ENCODE peak calls at places on chromosomes 1 and 21, in ten cellular contexts. One of them, this sample, is unnamed.

GRCh38 chr1:62676606-62677356 is 11.4 kb downstream of the DOCK7 start:
- DNase-seq in epithelial cell of prostate: no peak
- DNase-seq in keratinocyte: no peak
- DNase-seq in activated CD4-positive, alpha-beta T cell treated with anti-CD3 and anti-CD28 coated beads, Interleukin-2, amount 10 ng/mL, durations not matched to agents 7 days and 5 days: no peak
- DNase-seq in anterior cingulate cortex: no peak
- DNase-seq in NCI-H1092: no peak
- DNase-seq in NB4: no peak
- DNase-seq in C1 segment of cervical spinal cord: no peak
- DNase-seq in NCI-H2081: no peak
- DNase-seq in A172: peak; percentile 5
- DNase-seq in this sample: no peak

GRCh38 chr1:67552336-67552759 is 122.1 kb upstream of the SERBP1 start:
- DNase-seq in epithelial cell of prostate: no peak
- DNase-seq in keratinocyte: no peak
- DNase-seq in activated CD4-positive, alpha-beta T cell treated with anti-CD3 and anti-CD28 coated beads, Interleukin-2, amount 10 ng/mL, durations not matched to agents 7 days and 5 days: no peak
- DNase-seq in anterior cingulate cortex: no peak
- DNase-seq in NCI-H1092: no peak
- DNase-seq in NB4: no peak
- DNase-seq in C1 segment of cervical spinal cord: no peak
- DNase-seq in NCI-H2081: no peak
- DNase-seq in A172: no peak
- DNase-seq in this sample: no peak

GRCh38 chr1:106879538-106879937 is 176.9 kb upstream of the PRMT6 start:
- DNase-seq in epithelial cell of prostate: peak; percentile 2
- DNase-seq in keratinocyte: no peak
- DNase-seq in activated CD4-positive, alpha-beta T cell treated with anti-CD3 and anti-CD28 coated beads, Interleukin-2, amount 10 ng/mL, durations not matched to agents 7 days and 5 days: no peak
- DNase-seq in anterior cingulate cortex: no peak
- DNase-seq in NCI-H1092: peak; percentile 18
- DNase-seq in NB4: no peak
- DNase-seq in C1 segment of cervical spinal cord: no peak
- DNase-seq in NCI-H2081: no peak
- DNase-seq in A172: no peak
- DNase-seq in this sample: no peak

GRCh38 chr1:27144920-27145661 is 9.8 kb downstream of the SLC9A1 start:
- DNase-seq in epithelial cell of prostate: no peak
- DNase-seq in keratinocyte: no peak
- DNase-seq in activated CD4-positive, alpha-beta T cell treated with anti-CD3 and anti-CD28 coated beads, Interleukin-2, amount 10 ng/mL, durations not matched to agents 7 days and 5 days: no peak
- DNase-seq in anterior cingulate cortex: no peak
- DNase-seq in NCI-H1092: no peak
- DNase-seq in NB4: peak; percentile 66
- DNase-seq in C1 segment of cervical spinal cord: no peak
- DNase-seq in NCI-H2081: no peak
- DNase-seq in A172: no peak
- DNase-seq in this sample: no peak

GRCh38 chr1:109274533-109275476 is 8.1 kb downstream of the PSRC1 start:
- DNase-seq in epithelial cell of prostate: peak; percentile 93
- DNase-seq in keratinocyte: peak; percentile 69
- DNase-seq in activated CD4-positive, alpha-beta T cell treated with anti-CD3 and anti-CD28 coated beads, Interleukin-2, amount 10 ng/mL, durations not matched to agents 7 days and 5 days: no peak
- DNase-seq in anterior cingulate cortex: no peak
- DNase-seq in NCI-H1092: peak; percentile 23
- DNase-seq in NB4: no peak
- DNase-seq in C1 segment of cervical spinal cord: no peak
- DNase-seq in NCI-H2081: peak; percentile 50
- DNase-seq in A172: peak; percentile 87
- DNase-seq in this sample: no peak

GRCh38 chr1:111595807-111596206 is 23.8 kb upstream of the RAP1A start:
- DNase-seq in epithelial cell of prostate: no peak
- DNase-seq in keratinocyte: no peak
- DNase-seq in activated CD4-positive, alpha-beta T cell treated with anti-CD3 and anti-CD28 coated beads, Interleukin-2, amount 10 ng/mL, durations not matched to agents 7 days and 5 days: no peak
- DNase-seq in anterior cingulate cortex: no peak
- DNase-seq in NCI-H1092: no peak
- DNase-seq in NB4: no peak
- DNase-seq in C1 segment of cervical spinal cord: no peak
- DNase-seq in NCI-H2081: no peak
- DNase-seq in A172: no peak
- DNase-seq in this sample: no peak

GRCh38 chr21:37751268-37751975 is 164.8 kb downstream of the KCNJ6 start:
- DNase-seq in epithelial cell of prostate: no peak
- DNase-seq in keratinocyte: no peak
- DNase-seq in activated CD4-positive, alpha-beta T cell treated with anti-CD3 and anti-CD28 coated beads, Interleukin-2, amount 10 ng/mL, durations not matched to agents 7 days and 5 days: no peak
- DNase-seq in anterior cingulate cortex: no peak
- DNase-seq in NCI-H1092: no peak
- DNase-seq in NB4: no peak
- DNase-seq in C1 segment of cervical spinal cord: no peak
- DNase-seq in NCI-H2081: no peak
- DNase-seq in A172: no peak
- DNase-seq in this sample: no peak

GRCh38 chr1:178291166-178291565 is 197.3 kb downstream of the RASAL2 start:
- DNase-seq in epithelial cell of prostate: no peak
- DNase-seq in keratinocyte: no peak
- DNase-seq in activated CD4-positive, alpha-beta T cell treated with anti-CD3 and anti-CD28 coated beads, Interleukin-2, amount 10 ng/mL, durations not matched to agents 7 days and 5 days: no peak
- DNase-seq in anterior cingulate cortex: no peak
- DNase-seq in NCI-H1092: no peak
- DNase-seq in NB4: no peak
- DNase-seq in C1 segment of cervical spinal cord: no peak
- DNase-seq in NCI-H2081: no peak
- DNase-seq in A172: no peak
- DNase-seq in this sample: no peak

GRCh38 chr1:182446033-182446669 is 3.8 kb upstream of the RGSL1 start:
- DNase-seq in epithelial cell of prostate: no peak
- DNase-seq in keratinocyte: no peak
- DNase-seq in activated CD4-positive, alpha-beta T cell treated with anti-CD3 and anti-CD28 coated beads, Interleukin-2, amount 10 ng/mL, durations not matched to agents 7 days and 5 days: peak; percentile 43
- DNase-seq in anterior cingulate cortex: no peak
- DNase-seq in NCI-H1092: peak; percentile 50
- DNase-seq in NB4: peak; percentile 74
- DNase-seq in C1 segment of cervical spinal cord: no peak
- DNase-seq in NCI-H2081: peak; percentile 62
- DNase-seq in A172: peak; percentile 59
- DNase-seq in this sample: no peak

GRCh38 chr1:59057211-59057694 is 239.6 kb upstream of the FGGY start:
- DNase-seq in epithelial cell of prostate: peak; percentile 45
- DNase-seq in keratinocyte: no peak
- DNase-seq in activated CD4-positive, alpha-beta T cell treated with anti-CD3 and anti-CD28 coated beads, Interleukin-2, amount 10 ng/mL, durations not matched to agents 7 days and 5 days: no peak
- DNase-seq in anterior cingulate cortex: no peak
- DNase-seq in NCI-H1092: no peak
- DNase-seq in NB4: peak; percentile 81
- DNase-seq in C1 segment of cervical spinal cord: no peak
- DNase-seq in NCI-H2081: peak; percentile 30
- DNase-seq in A172: no peak
- DNase-seq in this sample: no peak

GRCh38 chr1:14769486-14770274 is 171.2 kb downstream of the KAZN start:
- DNase-seq in epithelial cell of prostate: no peak
- DNase-seq in keratinocyte: no peak
- DNase-seq in activated CD4-positive, alpha-beta T cell treated with anti-CD3 and anti-CD28 coated beads, Interleukin-2, amount 10 ng/mL, durations not matched to agents 7 days and 5 days: no peak
- DNase-seq in anterior cingulate cortex: no peak
- DNase-seq in NCI-H1092: no peak
- DNase-seq in NB4: peak; percentile 22
- DNase-seq in C1 segment of cervical spinal cord: no peak
- DNase-seq in NCI-H2081: no peak
- DNase-seq in A172: no peak
- DNase-seq in this sample: no peak

GRCh38 chr1:63135801-63136200 is 186.6 kb upstream of the FOXD3 start:
- DNase-seq in epithelial cell of prostate: no peak
- DNase-seq in keratinocyte: no peak
- DNase-seq in activated CD4-positive, alpha-beta T cell treated with anti-CD3 and anti-CD28 coated beads, Interleukin-2, amount 10 ng/mL, durations not matched to agents 7 days and 5 days: no peak
- DNase-seq in anterior cingulate cortex: no peak
- DNase-seq in NCI-H1092: no peak
- DNase-seq in NB4: no peak
- DNase-seq in C1 segment of cervical spinal cord: no peak
- DNase-seq in NCI-H2081: no peak
- DNase-seq in A172: no peak
- DNase-seq in this sample: no peak

GRCh38 chr1:81351864-81352263 is 448.9 kb upstream of the ADGRL2 start:
- DNase-seq in epithelial cell of prostate: no peak
- DNase-seq in keratinocyte: no peak
- DNase-seq in activated CD4-positive, alpha-beta T cell treated with anti-CD3 and anti-CD28 coated beads, Interleukin-2, amount 10 ng/mL, durations not matched to agents 7 days and 5 days: no peak
- DNase-seq in anterior cingulate cortex: no peak
- DNase-seq in NCI-H1092: no peak
- DNase-seq in NB4: no peak
- DNase-seq in C1 segment of cervical spinal cord: no peak
- DNase-seq in NCI-H2081: no peak
- DNase-seq in A172: no peak
- DNase-seq in this sample: no peak

GRCh38 chr1:160521554-160521953 is 1.5 kb downstream of the SLAMF6 start:
- DNase-seq in epithelial cell of prostate: no peak
- DNase-seq in keratinocyte: no peak
- DNase-seq in activated CD4-positive, alpha-beta T cell treated with anti-CD3 and anti-CD28 coated beads, Interleukin-2, amount 10 ng/mL, durations not matched to agents 7 days and 5 days: no peak
- DNase-seq in anterior cingulate cortex: no peak
- DNase-seq in NCI-H1092: no peak
- DNase-seq in NB4: no peak
- DNase-seq in C1 segment of cervical spinal cord: no peak
- DNase-seq in NCI-H2081: no peak
- DNase-seq in A172: no peak
- DNase-seq in this sample: no peak

GRCh38 chr1:19512545-19512944 is 27.2 kb upstream of the CAPZB start:
- DNase-seq in epithelial cell of prostate: no peak
- DNase-seq in keratinocyte: no peak
- DNase-seq in activated CD4-positive, alpha-beta T cell treated with anti-CD3 and anti-CD28 coated beads, Interleukin-2, amount 10 ng/mL, durations not matched to agents 7 days and 5 days: no peak
- DNase-seq in anterior cingulate cortex: no peak
- DNase-seq in NCI-H1092: no peak
- DNase-seq in NB4: no peak
- DNase-seq in C1 segment of cervical spinal cord: no peak
- DNase-seq in NCI-H2081: no peak
- DNase-seq in A172: peak; percentile 5
- DNase-seq in this sample: no peak

GRCh38 chr21:35548904-35549615 is 500.0 kb upstream of the RUNX1 start:
- DNase-seq in epithelial cell of prostate: no peak
- DNase-seq in keratinocyte: no peak
- DNase-seq in activated CD4-positive, alpha-beta T cell treated with anti-CD3 and anti-CD28 coated beads, Interleukin-2, amount 10 ng/mL, durations not matched to agents 7 days and 5 days: no peak
- DNase-seq in anterior cingulate cortex: no peak
- DNase-seq in NCI-H1092: no peak
- DNase-seq in NB4: no peak
- DNase-seq in C1 segment of cervical spinal cord: no peak
- DNase-seq in NCI-H2081: no peak
- DNase-seq in A172: no peak
- DNase-seq in this sample: no peak